ENCODE peak calls at places on chromosomes 12 and 14, in five cellular contexts. L is adrenal gland, P is H1, O is ovary, N is suprapubic skin. T is an unnamed sample.

GRCh38 chr12:51391047-51391837 is at the start of gene GALNT6:
- DNase-seq in L (peak; percentile 21), P (peak; percentile 92), O (no peak), N (no peak), T (no peak)

GRCh38 chr14:75258803-75259509 is 19.7 kb upstream of the FOS start:
- DNase-seq in L (peak; percentile 100), P (peak; percentile 99), O (peak; percentile 99), N (peak; percentile 100), T (peak; percentile 100)

GRCh38 chr14:54500744-54501143 is 9.0 kb upstream of the CGRRF1 start:
- DNase-seq in L (no peak), P (no peak), O (no peak), N (no peak), T (no peak)

GRCh38 chr14:75876526-75876925 is 105.3 kb downstream of the TGFB3 start:
- DNase-seq in L (no peak), P (no peak), O (no peak), N (no peak), T (no peak)

GRCh38 chr14:40987481-40987880 is 619.2 kb upstream of the LRFN5 start:
- DNase-seq in L (no peak), P (no peak), O (no peak), N (no peak), T (no peak)

GRCh38 chr12:116339800-116340371 is 62.4 kb upstream of the MED13L start:
- DNase-seq in L (no peak), P (no peak), O (no peak), N (no peak), T (no peak)

GRCh38 chr12:13749380-13749779 is 232.0 kb downstream of the GRIN2B start:
- DNase-seq in L (no peak), P (peak; percentile 70), O (no peak), N (no peak), T (no peak)

GRCh38 chr12:104023710-104024109 is 26.3 kb downstream of the GLT8D2 start:
- DNase-seq in L (no peak), P (no peak), O (no peak), N (no peak), T (no peak)

GRCh38 chr12:88334271-88334670 is 192.2 kb downstream of the TMTC3 start:
- DNase-seq in L (no peak), P (no peak), O (peak; percentile 43), N (no peak), T (no peak)

GRCh38 chr12:94033112-94033511 is 115.3 kb upstream of the PLXNC1 start:
- DNase-seq in L (no peak), P (no peak), O (no peak), N (no peak), T (no peak)

GRCh38 chr14:93962701-93963601 is 13.4 kb downstream of the ASB2 start:
- DNase-seq in L (no peak), P (no peak), O (no peak), N (no peak), T (no peak)

GRCh38 chr14:78319826-78320635 is 149.9 kb downstream of the NRXN3 start:
- DNase-seq in L (no peak), P (no peak), O (no peak), N (no peak), T (no peak)
- TF ChIP-seq POLR2A in L (no peak), P (no peak), O (no peak), N (no peak), T (no peak)

DNA sequence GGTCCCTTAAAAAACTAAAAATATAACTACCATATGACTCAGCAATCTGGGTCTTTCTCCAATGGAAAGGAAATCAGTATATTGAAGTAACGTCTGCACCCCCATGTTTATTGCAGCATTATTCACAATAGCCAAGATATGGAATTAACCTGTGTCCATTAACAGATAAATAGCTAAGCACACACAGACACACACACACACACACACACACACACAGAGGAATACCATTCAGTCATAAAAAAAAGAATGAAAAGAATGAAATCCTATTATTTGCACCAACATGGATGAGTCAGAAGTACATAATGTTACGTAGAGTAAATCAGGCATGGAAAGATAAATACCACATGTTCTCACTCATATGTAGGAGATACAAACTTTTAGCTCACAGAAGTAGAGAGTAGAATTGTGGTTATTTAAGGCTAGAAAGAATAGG is 4.6 kb downstream of the KLRK1 start:
- DNase-seq in L (no peak), P (no peak), O (no peak), N (no peak), T (no peak)
- TF ChIP-seq POLR2A in L (no peak), P (no peak), O (no peak), N (no peak), T (no peak)

DNA sequence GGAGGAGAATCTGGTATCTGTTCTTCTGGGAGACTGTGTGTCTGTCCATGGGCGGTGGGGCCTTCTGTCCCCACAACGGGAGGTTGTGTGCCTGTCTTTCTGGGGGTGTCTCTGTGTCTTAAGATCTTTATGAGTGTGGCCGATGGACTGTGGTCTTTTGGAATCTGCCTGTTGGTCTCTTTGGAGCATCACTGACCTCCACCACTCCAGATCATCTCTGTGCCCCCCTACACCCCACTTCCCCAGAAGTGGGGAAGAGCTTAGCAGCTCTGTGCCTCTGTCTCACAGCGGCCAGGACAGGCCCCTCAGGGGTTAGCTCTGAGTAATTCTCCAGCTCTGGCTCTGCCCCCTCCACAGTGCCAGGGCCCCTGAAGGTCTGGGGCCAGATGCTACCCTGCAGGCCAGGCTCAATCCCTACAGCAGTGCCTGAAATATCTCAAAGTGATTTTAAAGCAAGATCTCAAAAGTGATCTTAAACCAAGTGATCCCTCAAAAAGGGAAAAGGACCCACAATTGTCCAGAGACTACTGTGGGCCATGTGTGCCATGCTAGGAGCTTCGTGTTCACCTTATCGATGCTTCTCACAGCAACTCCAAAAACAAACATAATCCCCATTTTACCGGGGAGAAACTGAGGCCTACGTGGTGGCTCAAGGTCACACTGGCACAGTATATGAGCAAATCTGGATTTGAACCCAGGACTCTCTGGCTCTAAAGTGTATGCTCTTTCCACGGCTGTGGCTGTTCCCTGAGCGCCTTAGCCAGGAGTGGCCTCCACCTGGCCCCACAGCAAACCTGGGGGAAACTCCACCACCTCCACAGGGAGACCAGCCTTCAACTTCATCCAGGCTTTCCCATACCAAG is 26.0 kb upstream of the KRT78 start:
- DNase-seq in L (no peak), P (no peak), O (no peak), N (no peak), T (no peak)
- TF ChIP-seq POLR2A in L (no peak), P (no peak), O (no peak), N (no peak), T (no peak)

DNA sequence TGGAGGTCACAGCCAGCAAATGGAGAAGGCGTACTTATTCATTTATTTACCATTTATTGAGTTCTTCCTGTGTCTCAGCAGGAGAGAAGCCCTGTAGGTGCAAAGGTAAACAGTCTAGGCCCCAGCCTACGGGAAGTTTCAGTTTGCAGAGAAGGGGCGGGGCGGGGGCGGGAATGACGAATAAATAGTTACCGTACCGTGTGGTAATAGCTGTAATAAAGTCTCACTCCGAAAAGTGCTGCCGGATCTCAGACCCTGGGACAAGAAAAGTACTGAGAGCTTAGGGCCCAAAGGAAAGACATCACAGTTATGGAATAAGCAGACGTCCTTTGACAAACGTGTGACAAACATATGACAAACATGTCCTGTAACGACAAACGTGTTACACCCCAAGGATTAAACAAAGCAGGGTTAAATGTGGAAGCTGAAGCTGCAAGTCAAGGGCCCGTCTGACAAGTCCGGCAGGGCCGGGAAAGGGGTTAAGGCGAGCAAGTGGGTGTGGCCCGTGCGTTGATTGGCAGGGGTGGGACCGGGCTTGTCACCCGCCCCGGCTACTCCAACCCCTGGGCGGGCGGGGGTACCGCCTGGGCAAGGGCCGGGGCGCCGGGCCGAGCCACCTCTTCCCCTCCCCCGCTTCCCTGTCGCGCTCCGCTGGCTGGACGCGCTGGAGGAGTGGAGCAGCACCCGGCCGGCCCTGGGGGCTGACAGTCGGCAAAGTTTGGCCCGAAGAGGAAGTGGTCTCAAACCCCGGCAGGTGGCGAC is at the start of gene LRP10:
- DNase-seq in L (peak; percentile 96), P (peak; percentile 94), O (peak; percentile 91), N (peak; percentile 96), T (peak; percentile 94)
- TF ChIP-seq POLR2A in L (peak; percentile 47), P (no peak), O (peak; percentile 79), N (no peak), T (no peak)

GRCh38 chr12:54000105-54000773 is at the start of gene HOXC9:
- DNase-seq in L (peak; percentile 42), P (no peak), O (no peak), N (no peak), T (no peak)
- TF ChIP-seq POLR2A in L (peak; percentile 35), P (no peak), O (peak; percentile 4), N (no peak), T (no peak)